ENCODE peak calls at places on chromosomes 7 and 10, in five cellular contexts. F is MM.1S, C is neuronal stem cell, E is fibroblast of lung, W is colonic mucosa. Q is an unnamed sample.

GRCh38 chr10:7161484-7162283 is 249.2 kb downstream of the SFMBT2 start:
- DNase-seq in F (no peak), C (no peak), E (peak), W (no peak), Q (no peak)

GRCh38 chr10:49632406-49633317 is 18.8 kb downstream of the CHAT start:
- DNase-seq in F (no peak), C (no peak), E (no peak), W (no peak), Q (no peak)

GRCh38 chr10:761376-761775 is 71.9 kb upstream of the DIP2C start:
- DNase-seq in F (peak), C (no peak), E (no peak), W (no peak), Q (no peak)

GRCh38 chr10:99276848-99277486 is 41.3 kb upstream of the HPSE2 start:
- DNase-seq in F (peak), C (peak), E (no peak), W (no peak), Q (no peak)

GRCh38 chr7:138911007-138911406 is 70.2 kb downstream of the KIAA1549 start:
- DNase-seq in F (no peak), C (no peak), E (no peak), W (no peak), Q (no peak)

GRCh38 chr7:39645482-39646407 is 22.4 kb downstream of the RALA start:
- DNase-seq in F (no peak), C (no peak), E (no peak), W (no peak), Q (no peak)

GRCh38 chr7:151194188-151194587 is 7.1 kb upstream of the ASB10 start:
- DNase-seq in F (no peak), C (no peak), E (no peak), W (no peak), Q (no peak)

GRCh38 chr10:114519306-114519669 is 115.0 kb upstream of the AFAP1L2 start:
- DNase-seq in F (no peak), C (no peak), E (peak), W (peak), Q (no peak)

GRCh38 chr7:36916619-36917018 is 192.3 kb upstream of the AOAH start:
- DNase-seq in F (no peak), C (no peak), E (no peak), W (no peak), Q (no peak)

GRCh38 chr10:50360486-50360885 is 109.2 kb upstream of the ASAH2 start:
- DNase-seq in F (no peak), C (no peak), E (peak), W (no peak), Q (no peak)

GRCh38 chr10:57716884-57717283 is 550.8 kb downstream of the IPMK start:
- DNase-seq in F (peak), C (no peak), E (peak), W (no peak), Q (no peak)

GRCh38 chr10:20995123-20995978 is 98.2 kb upstream of the NEBL start:
- DNase-seq in F (no peak), C (no peak), E (peak), W (no peak), Q (no peak)

GRCh38 chr10:101569838-101570763 is 18.0 kb downstream of the POLL start:
- DNase-seq in F (peak), C (peak), E (peak), W (peak), Q (peak)

GRCh38 chr7:27066148-27066547 is 29.7 kb downstream of the HOXA1 start:
- DNase-seq in F (no peak), C (no peak), E (peak), W (no peak), Q (no peak)

GRCh38 chr7:104029765-104030164 is 40.3 kb upstream of the RELN start:
- DNase-seq in F (no peak), C (no peak), E (no peak), W (no peak), Q (no peak)

GRCh38 chr7:72466797-72467196 is 54.7 kb upstream of the CALN1 start:
- DNase-seq in F (no peak), C (no peak), E (no peak), W (no peak), Q (no peak)

GRCh38 chr10:66782776-66783175 is 143.1 kb upstream of the LRRTM3 start:
- DNase-seq in F (no peak), C (no peak), E (peak), W (no peak), Q (no peak)

GRCh38 chr10:66783296-66783695 is 142.5 kb upstream of the LRRTM3 start:
- DNase-seq in F (no peak), C (no peak), E (peak), W (no peak), Q (no peak)

GRCh38 chr10:66784796-66785195 is 141.0 kb upstream of the LRRTM3 start:
- DNase-seq in F (no peak), C (no peak), E (peak), W (no peak), Q (no peak)

GRCh38 chr10:66786705-66787104 is 139.1 kb upstream of the LRRTM3 start:
- DNase-seq in F (no peak), C (no peak), E (no peak), W (no peak), Q (no peak)

GRCh38 chr10:66788142-66788541 is 137.7 kb upstream of the LRRTM3 start:
- DNase-seq in F (no peak), C (no peak), E (no peak), W (no peak), Q (no peak)
- H3K4me3 ChIP-seq in F (peak), C (no peak), E (no peak), W (no peak), Q (no peak)

GRCh38 chr10:103845983-103846382 is 9.4 kb downstream of the SH3PXD2A start:
- DNase-seq in F (peak), C (no peak), E (no peak), W (peak), Q (no peak)

GRCh38 chr10:103842605-103843004 is 12.8 kb downstream of the SH3PXD2A start:
- DNase-seq in F (no peak), C (no peak), E (no peak), W (peak), Q (no peak)

GRCh38 chr10:103843045-103843444 is 12.3 kb downstream of the SH3PXD2A start:
- DNase-seq in F (no peak), C (no peak), E (no peak), W (no peak), Q (no peak)

GRCh38 chr10:103841519-103841918 is 13.9 kb downstream of the SH3PXD2A start:
- DNase-seq in F (no peak), C (no peak), E (no peak), W (no peak), Q (no peak)

DNA sequence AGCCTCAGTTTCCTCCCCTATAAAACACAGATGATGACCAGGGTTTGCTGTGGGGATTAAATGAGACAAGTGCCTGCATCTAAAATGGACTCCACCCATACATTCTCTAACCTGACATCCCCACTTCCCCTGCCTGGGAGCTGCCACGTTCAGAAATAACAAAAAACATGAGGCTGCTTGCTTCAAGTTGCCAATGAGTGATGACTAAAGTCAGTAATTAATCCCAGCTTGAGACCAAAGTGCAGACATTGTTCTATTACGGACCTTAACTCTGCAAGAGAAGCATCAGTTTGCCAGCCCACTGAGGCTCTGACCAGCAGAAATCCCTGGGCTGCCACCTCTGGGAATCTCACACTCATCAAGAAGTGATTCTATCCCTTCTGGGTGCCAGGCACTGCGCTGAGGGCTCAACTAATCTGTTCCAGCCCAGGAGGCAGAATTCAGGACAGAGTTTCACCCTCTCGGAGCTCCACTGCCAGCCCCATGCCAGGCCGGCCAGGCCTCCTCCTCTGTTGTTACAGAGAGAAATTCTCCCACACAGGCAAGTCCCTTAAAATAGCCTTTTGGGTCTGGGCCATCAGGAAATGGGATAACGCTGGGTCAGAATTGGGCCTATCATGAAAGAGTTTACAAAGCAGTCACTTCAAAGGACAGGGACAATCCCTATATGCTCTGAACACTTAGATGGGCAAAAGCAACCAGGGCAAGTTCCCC is 11.4 kb downstream of the SH3PXD2A start:
- DNase-seq in F (no peak), C (no peak), E (peak), W (peak), Q (no peak)
- H3K27ac ChIP-seq in F (no peak), C (no peak), E (peak), W (peak), Q (no peak)

GRCh38 chr10:44978213-44978569 is 418 bp downstream of the DEPP1 start:
- DNase-seq in F (no peak), C (no peak), E (no peak), W (no peak), Q (no peak)
- H3K9ac ChIP-seq in F (peak), C (no peak), E (peak), W (peak), Q (no peak)

GRCh38 chr10:15347205-15347604 is 23.9 kb downstream of the FAM171A1 start:
- DNase-seq in F (no peak), C (no peak), E (no peak), W (no peak), Q (no peak)

GRCh38 chr10:15349133-15349532 is 22.0 kb downstream of the FAM171A1 start:
- DNase-seq in F (no peak), C (no peak), E (no peak), W (peak), Q (no peak)

GRCh38 chr10:15346440-15347141 is 24.5 kb downstream of the FAM171A1 start:
- DNase-seq in F (no peak), C (no peak), E (peak), W (no peak), Q (no peak)

GRCh38 chr10:15351099-15351820 is 19.8 kb downstream of the FAM171A1 start:
- DNase-seq in F (no peak), C (no peak), E (no peak), W (no peak), Q (no peak)

GRCh38 chr10:15348579-15348978 is 22.5 kb downstream of the FAM171A1 start:
- DNase-seq in F (no peak), C (no peak), E (no peak), W (no peak), Q (no peak)
- H3K4me3 ChIP-seq in F (no peak), C (no peak), E (peak), W (peak), Q (no peak)

GRCh38 chr10:5094265-5095205 is at the start of gene AKR1C3:
- DNase-seq in F (peak), C (no peak), E (peak), W (peak), Q (no peak)
- H3K27ac ChIP-seq in F (no peak), C (no peak), E (no peak), W (peak), Q (no peak)

GRCh38 chr7:55548295-55548731 is 24.0 kb downstream of the VOPP1 start:
- DNase-seq in F (no peak), C (no peak), E (no peak), W (no peak), Q (no peak)
- H3K9ac ChIP-seq in F (peak), C (no peak), E (no peak), W (no peak), Q (no peak)

GRCh38 chr7:7242899-7243298 is 60.6 kb downstream of the C1GALT1 start:
- DNase-seq in F (no peak), C (no peak), E (no peak), W (no peak), Q (no peak)
- H3K4me3 ChIP-seq in F (no peak), C (no peak), E (no peak), W (no peak), Q (no peak)

Q was measured in DND-41.